ENCODE peak calls at places on chromosomes 2 and 18, in seven cellular contexts. One of them, this sample, is unnamed.

GRCh38 chr18:44677933-44678332 is 2.8 kb upstream of the SETBP1 start:
- DNase-seq in coronary artery: no peak
- DNase-seq in A549: no peak
- DNase-seq in Panc1: no peak
- DNase-seq in fibroblast of the aortic adventitia: no peak
- DNase-seq in A673: no peak
- DNase-seq in fibroblast of pulmonary artery: no peak
- DNase-seq in this sample: no peak

GRCh38 chr2:168336786-168337388 is 89.5 kb upstream of the STK39 start:
- DNase-seq in A549: no peak
- DNase-seq in A673: no peak
- DNase-seq in fibroblast of the aortic adventitia: no peak
- DNase-seq in Panc1: no peak
- DNase-seq in coronary artery: no peak
- DNase-seq in fibroblast of pulmonary artery: no peak
- DNase-seq in this sample: no peak

GRCh38 chr2:6492573-6492972 is 373.1 kb downstream of the CMPK2 start:
- DNase-seq in A673: peak; percentile 7
- DNase-seq in A549: no peak
- DNase-seq in coronary artery: no peak
- DNase-seq in fibroblast of pulmonary artery: no peak
- DNase-seq in fibroblast of the aortic adventitia: no peak
- DNase-seq in Panc1: no peak
- DNase-seq in this sample: no peak

GRCh38 chr2:84885111-84885510 is 4.2 kb upstream of the TRABD2A start:
- DNase-seq in A549: no peak
- DNase-seq in Panc1: no peak
- DNase-seq in fibroblast of pulmonary artery: no peak
- DNase-seq in coronary artery: no peak
- DNase-seq in A673: no peak
- DNase-seq in fibroblast of the aortic adventitia: no peak
- DNase-seq in this sample: no peak

GRCh38 chr2:215843579-215843978 is 169.8 kb downstream of the MREG start:
- DNase-seq in coronary artery: peak; percentile 78
- DNase-seq in A549: no peak
- DNase-seq in Panc1: no peak
- DNase-seq in fibroblast of the aortic adventitia: peak; percentile 78
- DNase-seq in fibroblast of pulmonary artery: peak; percentile 74
- DNase-seq in A673: no peak
- DNase-seq in this sample: no peak

GRCh38 chr2:11482473-11483031 is 16.6 kb upstream of the E2F6 start:
- DNase-seq in Panc1: no peak
- DNase-seq in A673: no peak
- DNase-seq in A549: no peak
- DNase-seq in fibroblast of pulmonary artery: no peak
- DNase-seq in coronary artery: no peak
- DNase-seq in fibroblast of the aortic adventitia: no peak
- DNase-seq in this sample: no peak

GRCh38 chr2:123720760-123721159 is 304.3 kb upstream of the CNTNAP5 start:
- DNase-seq in fibroblast of the aortic adventitia: no peak
- DNase-seq in coronary artery: no peak
- DNase-seq in A549: no peak
- DNase-seq in fibroblast of pulmonary artery: no peak
- DNase-seq in A673: peak; percentile 12
- DNase-seq in Panc1: no peak
- DNase-seq in this sample: no peak

GRCh38 chr2:218517434-218518206 is 50.5 kb downstream of the USP37 start:
- DNase-seq in fibroblast of pulmonary artery: peak; percentile 17
- DNase-seq in Panc1: no peak
- DNase-seq in A549: no peak
- DNase-seq in fibroblast of the aortic adventitia: peak; percentile 9
- DNase-seq in A673: peak; percentile 42
- DNase-seq in coronary artery: no peak
- DNase-seq in this sample: no peak

GRCh38 chr18:43108882-43109281 is 6.6 kb downstream of the RIT2 start:
- DNase-seq in A549: no peak
- DNase-seq in fibroblast of the aortic adventitia: no peak
- DNase-seq in Panc1: no peak
- DNase-seq in fibroblast of pulmonary artery: no peak
- DNase-seq in coronary artery: no peak
- DNase-seq in A673: no peak
- DNase-seq in this sample: no peak

GRCh38 chr2:159711562-159712193 is 628 bp upstream of the MARCHF7 start:
- DNase-seq in fibroblast of pulmonary artery: no peak
- DNase-seq in A549: no peak
- DNase-seq in Panc1: peak; percentile 25
- DNase-seq in fibroblast of the aortic adventitia: peak; percentile 70
- DNase-seq in A673: no peak
- DNase-seq in coronary artery: no peak
- DNase-seq in this sample: no peak

GRCh38 chr2:48528431-48528830 is 1.5 kb upstream of the STON1 start:
- DNase-seq in fibroblast of pulmonary artery: no peak
- DNase-seq in A673: no peak
- DNase-seq in A549: no peak
- DNase-seq in Panc1: no peak
- DNase-seq in coronary artery: no peak
- DNase-seq in fibroblast of the aortic adventitia: no peak
- DNase-seq in this sample: no peak

GRCh38 chr2:48529676-48530032 is 300 bp upstream of the STON1 start:
- DNase-seq in coronary artery: no peak
- DNase-seq in A673: no peak
- DNase-seq in fibroblast of pulmonary artery: no peak
- DNase-seq in fibroblast of the aortic adventitia: no peak
- DNase-seq in A549: no peak
- DNase-seq in Panc1: no peak
- DNase-seq in this sample: no peak

GRCh38 chr2:48531141-48531648 is 1.2 kb downstream of the STON1 start:
- DNase-seq in fibroblast of pulmonary artery: peak; percentile 72
- DNase-seq in coronary artery: no peak
- DNase-seq in Panc1: no peak
- DNase-seq in A673: peak; percentile 14
- DNase-seq in fibroblast of the aortic adventitia: peak; percentile 72
- DNase-seq in A549: no peak
- DNase-seq in this sample: peak; percentile 81

GRCh38 chr2:48529189-48529588 is 765 bp upstream of the STON1 start:
- DNase-seq in fibroblast of the aortic adventitia: no peak
- DNase-seq in Panc1: no peak
- DNase-seq in fibroblast of pulmonary artery: no peak
- DNase-seq in A673: no peak
- DNase-seq in coronary artery: no peak
- DNase-seq in A549: no peak
- DNase-seq in this sample: no peak

DNA sequence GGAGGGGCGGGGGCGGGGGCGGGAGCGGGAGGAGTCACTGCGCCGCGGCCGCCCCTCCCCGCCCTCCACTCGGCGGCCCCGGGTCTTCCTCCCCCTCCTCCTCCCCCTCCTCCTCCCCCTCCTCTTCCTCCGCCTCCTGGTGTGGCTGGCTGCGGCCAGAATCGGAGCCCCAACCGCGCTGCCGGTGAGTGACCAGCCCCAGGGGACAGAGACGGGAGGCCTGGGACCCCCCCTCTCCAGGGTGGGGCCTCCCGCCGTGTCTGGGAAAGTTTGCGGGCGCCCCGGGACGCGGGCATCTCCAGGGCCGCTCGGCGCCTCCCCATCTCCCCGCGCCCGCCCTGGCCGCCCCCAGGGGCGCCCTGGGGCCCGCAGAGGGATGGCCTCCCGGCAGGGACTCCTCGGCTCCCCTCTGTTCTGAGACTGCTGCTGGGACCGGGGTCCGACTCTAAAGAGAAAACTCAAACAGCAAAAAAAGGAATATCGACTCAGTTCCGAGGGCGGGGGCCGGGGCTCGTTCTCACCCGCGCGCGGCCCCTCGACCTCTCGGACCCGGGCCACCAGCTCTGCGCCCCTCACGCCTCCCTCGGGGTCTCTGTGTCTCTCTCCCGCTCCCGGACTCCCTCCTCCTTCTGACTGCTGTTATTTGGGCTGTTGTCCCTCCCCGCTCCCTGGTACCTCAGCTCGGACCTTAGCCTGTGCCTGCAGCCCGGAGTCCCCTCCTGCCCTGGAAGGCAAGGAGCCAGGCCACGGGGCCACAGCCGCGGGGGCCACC is at the start of gene STON1:
- DNase-seq in fibroblast of the aortic adventitia: peak; percentile 39
- DNase-seq in coronary artery: no peak
- DNase-seq in Panc1: no peak
- DNase-seq in fibroblast of pulmonary artery: peak; percentile 65
- DNase-seq in A673: peak; percentile 18
- DNase-seq in A549: peak; percentile 32
- DNase-seq in this sample: no peak
- TF ChIP-seq CTCF in fibroblast of the aortic adventitia: peak; percentile 22
- TF ChIP-seq CTCF in coronary artery: no peak
- TF ChIP-seq CTCF in Panc1: no peak
- TF ChIP-seq CTCF in fibroblast of pulmonary artery: no peak
- TF ChIP-seq CTCF in A673: no peak
- TF ChIP-seq CTCF in A549: peak; percentile 13
- TF ChIP-seq CTCF in this sample: no peak

GRCh38 chr18:37551249-37551648 is 14.3 kb downstream of the CELF4 start:
- DNase-seq in coronary artery: no peak
- DNase-seq in A549: no peak
- DNase-seq in fibroblast of pulmonary artery: no peak
- DNase-seq in fibroblast of the aortic adventitia: no peak
- DNase-seq in Panc1: no peak
- DNase-seq in A673: no peak
- DNase-seq in this sample: no peak

GRCh38 chr18:37552296-37552695 is 13.3 kb downstream of the CELF4 start:
- DNase-seq in coronary artery: no peak
- DNase-seq in A549: no peak
- DNase-seq in fibroblast of pulmonary artery: no peak
- DNase-seq in Panc1: no peak
- DNase-seq in fibroblast of the aortic adventitia: no peak
- DNase-seq in A673: no peak
- DNase-seq in this sample: no peak

GRCh38 chr18:37551846-37552245 is 13.8 kb downstream of the CELF4 start:
- DNase-seq in Panc1: no peak
- DNase-seq in A549: no peak
- DNase-seq in A673: no peak
- DNase-seq in fibroblast of pulmonary artery: no peak
- DNase-seq in coronary artery: no peak
- DNase-seq in fibroblast of the aortic adventitia: no peak
- DNase-seq in this sample: no peak

GRCh38 chr18:37554399-37554787 is 11.2 kb downstream of the CELF4 start:
- DNase-seq in coronary artery: no peak
- DNase-seq in A673: no peak
- DNase-seq in Panc1: no peak
- DNase-seq in A549: no peak
- DNase-seq in fibroblast of the aortic adventitia: no peak
- DNase-seq in fibroblast of pulmonary artery: no peak
- DNase-seq in this sample: no peak

DNA sequence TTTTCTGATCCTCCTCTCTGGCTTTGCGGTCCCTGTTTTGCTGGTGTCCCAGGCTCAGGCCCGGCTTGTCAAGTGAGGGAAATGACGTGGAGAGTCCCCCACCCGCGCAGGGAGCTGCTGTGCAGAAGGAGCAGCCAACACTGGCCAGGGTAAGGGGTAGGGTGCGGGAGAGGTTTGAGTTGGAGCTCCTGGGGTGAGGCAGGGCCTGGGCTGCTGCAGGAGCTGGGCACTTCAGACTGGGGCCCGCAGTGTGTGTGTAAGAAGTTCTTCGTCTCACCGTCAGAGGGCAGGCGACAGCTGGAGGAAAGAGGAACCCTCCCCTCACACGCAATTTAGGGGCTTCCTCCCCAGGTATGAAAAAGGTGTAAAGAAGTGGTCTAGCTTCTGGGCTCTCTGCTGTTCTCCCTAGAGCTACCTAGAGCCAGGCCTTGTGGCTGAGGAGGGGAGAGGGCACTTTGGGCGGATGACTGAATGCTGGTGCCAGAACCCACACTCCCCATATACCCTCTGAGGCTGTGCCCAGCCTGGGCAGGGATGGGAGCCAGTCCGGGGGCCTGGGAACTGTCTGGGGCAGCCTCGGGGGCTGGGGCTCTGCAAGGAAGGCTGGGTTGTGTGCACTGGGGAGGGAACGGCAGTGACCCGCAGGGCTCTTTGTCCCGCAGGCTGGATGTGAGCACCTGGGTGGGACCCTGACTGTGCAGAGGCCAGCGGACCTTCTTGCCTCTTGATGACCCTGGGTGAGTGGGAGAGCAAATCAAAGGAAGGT is 11.8 kb downstream of the CELF4 start:
- DNase-seq in A673: no peak
- DNase-seq in fibroblast of pulmonary artery: no peak
- DNase-seq in fibroblast of the aortic adventitia: no peak
- DNase-seq in Panc1: no peak
- DNase-seq in coronary artery: no peak
- DNase-seq in A549: no peak
- DNase-seq in this sample: no peak
- TF ChIP-seq CTCF in A673: no peak
- TF ChIP-seq CTCF in fibroblast of pulmonary artery: peak; percentile 29
- TF ChIP-seq CTCF in fibroblast of the aortic adventitia: no peak
- TF ChIP-seq CTCF in Panc1: peak; percentile 58
- TF ChIP-seq CTCF in coronary artery: no peak
- TF ChIP-seq CTCF in A549: no peak
- TF ChIP-seq CTCF in this sample: no peak

DNA sequence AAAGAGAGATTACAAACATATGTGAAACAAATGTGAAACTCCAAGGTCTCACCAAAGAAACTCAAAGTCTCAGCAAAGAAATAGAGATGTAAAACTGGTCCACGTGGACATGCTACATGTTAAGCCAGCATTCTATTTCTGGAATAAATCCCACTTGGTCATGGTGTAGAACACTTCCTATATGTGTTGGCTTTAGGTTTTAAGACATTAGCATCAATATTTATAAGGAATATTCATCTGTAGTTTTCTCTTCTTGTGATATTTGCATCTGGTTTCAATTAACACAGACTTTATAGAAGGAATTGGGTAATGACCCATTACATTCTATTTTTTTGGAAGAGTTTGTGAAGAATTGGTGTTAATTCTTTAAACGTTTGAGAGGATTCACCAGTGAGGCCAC is 133.1 kb downstream of the COPS8 start:
- DNase-seq in fibroblast of pulmonary artery: no peak
- DNase-seq in coronary artery: no peak
- DNase-seq in A673: peak; percentile 54
- DNase-seq in Panc1: no peak
- DNase-seq in fibroblast of the aortic adventitia: peak; percentile 68
- DNase-seq in A549: no peak
- DNase-seq in this sample: no peak
- TF ChIP-seq CTCF in fibroblast of pulmonary artery: no peak
- TF ChIP-seq CTCF in coronary artery: no peak
- TF ChIP-seq CTCF in A673: no peak
- TF ChIP-seq CTCF in Panc1: no peak
- TF ChIP-seq CTCF in fibroblast of the aortic adventitia: no peak
- TF ChIP-seq CTCF in A549: no peak
- TF ChIP-seq CTCF in this sample: no peak

DNA sequence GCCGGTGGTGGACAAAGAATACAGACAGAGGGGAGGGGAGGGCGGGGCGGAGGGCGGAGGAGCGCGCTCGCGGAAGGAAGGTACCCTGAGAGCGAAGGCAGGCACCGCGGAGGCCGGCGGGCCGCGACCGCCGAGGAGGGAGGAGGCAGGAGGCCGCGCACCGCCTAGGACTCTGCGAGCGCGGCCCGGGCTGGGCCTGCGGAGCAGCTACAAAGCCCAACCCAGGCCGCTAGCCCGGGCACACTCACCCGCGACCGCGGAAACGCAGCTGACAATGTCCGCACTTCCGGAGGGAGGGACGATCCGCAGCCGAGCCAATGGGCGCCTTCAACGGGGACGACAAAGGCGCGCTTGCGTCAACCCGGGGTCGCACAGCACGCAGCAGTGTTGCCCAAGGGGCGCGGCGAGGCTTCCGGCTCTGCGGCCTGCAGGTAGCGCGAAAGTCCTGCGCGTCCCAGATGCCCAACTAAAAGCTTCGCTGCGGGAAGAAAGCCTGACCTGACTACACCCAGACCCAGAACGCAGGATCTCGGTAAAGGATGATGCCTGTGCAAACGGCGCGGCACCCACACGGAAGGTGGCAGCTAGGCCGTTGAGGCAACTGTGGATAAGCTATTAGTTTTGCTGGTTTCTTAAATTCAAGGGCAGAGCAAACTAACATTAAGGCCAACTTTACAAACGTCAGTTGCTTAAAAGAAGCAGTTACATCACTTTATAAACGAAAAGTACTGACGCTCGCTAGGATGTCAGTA is at the start of gene C18orf32:
- DNase-seq in fibroblast of pulmonary artery: peak; percentile 95
- DNase-seq in A673: peak; percentile 96
- DNase-seq in A549: peak; percentile 75
- DNase-seq in Panc1: no peak
- DNase-seq in fibroblast of the aortic adventitia: peak; percentile 91
- DNase-seq in coronary artery: peak; percentile 97
- DNase-seq in this sample: peak; percentile 79
- TF ChIP-seq CTCF in fibroblast of pulmonary artery: no peak
- TF ChIP-seq CTCF in A673: no peak
- TF ChIP-seq CTCF in A549: no peak
- TF ChIP-seq CTCF in Panc1: no peak
- TF ChIP-seq CTCF in fibroblast of the aortic adventitia: no peak
- TF ChIP-seq CTCF in coronary artery: no peak
- TF ChIP-seq CTCF in this sample: no peak

This sample was measured in AG09319.